ENCODE peak calls at places on chromosome 12, in four cellular contexts. J is SK-N-SH, Y is GM12878, S is H1. K is an unnamed sample.

GRCh38 chr12:110337912-110338710 is 57.1 kb downstream of the ATP2A2 start:
- DNase-seq in J (no peak), S (peak; percentile 23), Y (no peak), K (peak; percentile 3)

GRCh38 chr12:26028953-26029740 is 70.7 kb downstream of the RASSF8 start:
- DNase-seq in J (peak; percentile 52), S (no peak), Y (no peak), K (peak; percentile 28)

GRCh38 chr12:22229652-22230279 is 104.7 kb downstream of the ST8SIA1 start:
- DNase-seq in J (no peak), Y (no peak), S (no peak), K (no peak)

GRCh38 chr12:4296749-4297148 is 23.2 kb downstream of the CCND2 start:
- DNase-seq in Y (no peak), S (no peak), J (no peak), K (no peak)

GRCh38 chr12:51222461-51222860 is 4.6 kb upstream of the POU6F1 start:
- DNase-seq in J (no peak), S (no peak), Y (no peak), K (no peak)

GRCh38 chr12:24864796-24865125 is 84.1 kb downstream of the BCAT1 start:
- DNase-seq in J (peak; percentile 8), S (no peak), Y (no peak), K (no peak)

GRCh38 chr12:118727967-118728366 is 253.4 kb upstream of the SRRM4 start:
- DNase-seq in Y (no peak), S (no peak), J (peak; percentile 63), K (no peak)

GRCh38 chr12:52020539-52021336 is 14.0 kb downstream of the TAMALIN start:
- DNase-seq in Y (no peak), S (peak; percentile 86), J (peak; percentile 88), K (peak; percentile 79)

GRCh38 chr12:51809193-51809592 is 39.3 kb downstream of the FIGNL2 start:
- DNase-seq in Y (no peak), S (no peak), J (no peak), K (no peak)

GRCh38 chr12:94648578-94648977 is 1.8 kb downstream of the TMCC3 start:
- DNase-seq in S (no peak), Y (no peak), J (no peak), K (no peak)

GRCh38 chr12:4824415-4824814 is 85.3 kb upstream of the KCNA1 start:
- DNase-seq in S (no peak), Y (no peak), J (no peak), K (no peak)

GRCh38 chr12:59570134-59570533 is 25.7 kb upstream of the SLC16A7 start:
- DNase-seq in Y (no peak), S (no peak), J (no peak), K (no peak)

GRCh38 chr12:55142896-55143870 is 17.0 kb downstream of the OR9K2 start:
- DNase-seq in J (peak; percentile 18), S (peak; percentile 61), Y (no peak), K (peak; percentile 56)

GRCh38 chr12:120646044-120646443 is 5.6 kb downstream of the CABP1 start:
- DNase-seq in S (no peak), J (no peak), Y (no peak), K (no peak)

GRCh38 chr12:121550974-121551631 is 29.7 kb downstream of the KDM2B start:
- DNase-seq in J (no peak), S (no peak), Y (no peak), K (no peak)

GRCh38 chr12:39294712-39295111 is 148.2 kb downstream of the KIF21A start:
- DNase-seq in J (peak; percentile 36), S (no peak), Y (no peak), K (no peak)

GRCh38 chr12:68453876-68454275 is 121.7 kb upstream of the MDM1 start:
- DNase-seq in J (no peak), Y (no peak), S (no peak), K (no peak)

GRCh38 chr12:77377116-77377515 is 311.7 kb upstream of the E2F7 start:
- DNase-seq in S (no peak), J (no peak), Y (no peak), K (no peak)

GRCh38 chr12:54749191-54749818 is 101.1 kb upstream of the DCD start:
- DNase-seq in Y (peak; percentile 5), S (no peak), J (peak; percentile 23), K (peak; percentile 54)

GRCh38 chr12:121061831-121062230 is 22.8 kb upstream of the OASL start:
- DNase-seq in J (peak; percentile 51), Y (no peak), S (no peak), K (no peak)

GRCh38 chr12:66352197-66352596 is 49.9 kb downstream of the HELB start:
- DNase-seq in Y (no peak), J (peak; percentile 41), S (peak; percentile 77), K (no peak)

GRCh38 chr12:114479831-114480230 is 73.9 kb upstream of the TBX5 start:
- DNase-seq in Y (no peak), J (no peak), S (peak; percentile 73), K (no peak)
- TF ChIP-seq NRF1 in Y (no peak), J (no peak), S (no peak), K (no peak)

DNA sequence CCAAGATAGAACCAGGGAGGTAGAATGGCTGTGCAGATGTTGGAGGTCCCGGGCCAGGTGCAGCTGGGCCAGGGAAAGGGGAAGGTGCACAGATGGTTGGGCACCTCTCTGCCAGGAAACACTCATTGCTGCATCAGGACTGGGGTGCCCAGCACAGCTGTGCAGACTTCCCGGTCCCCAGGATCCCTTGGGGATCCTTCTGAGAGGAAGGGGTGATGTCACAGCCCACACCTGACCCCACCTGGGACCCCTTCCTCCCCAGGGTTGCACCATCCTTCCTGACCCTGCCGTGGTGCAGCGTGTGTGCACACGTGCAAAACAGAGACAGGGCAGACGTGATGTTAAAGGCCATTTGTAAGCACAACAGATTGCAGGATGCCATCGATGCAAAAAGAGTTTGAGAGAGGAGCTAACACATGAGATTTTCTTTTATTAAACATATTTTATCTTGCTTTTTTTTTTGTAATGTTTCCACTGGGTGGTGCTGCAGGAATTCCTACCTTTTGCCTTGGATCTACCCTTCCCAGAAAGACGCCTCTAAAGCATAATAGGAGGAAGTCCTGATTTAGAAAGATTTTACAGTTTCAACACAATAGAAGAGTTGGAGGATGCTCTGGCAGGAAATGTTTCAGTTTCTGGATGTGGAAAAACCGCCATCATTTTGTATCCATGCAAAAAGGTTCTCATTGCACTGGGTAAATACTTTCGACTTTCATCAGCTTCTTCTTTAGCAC is 14.8 kb downstream of the ELK3 start:
- DNase-seq in Y (no peak), S (no peak), J (no peak), K (no peak)
- TF ChIP-seq NRF1 in Y (no peak), S (no peak), J (no peak), K (no peak)

GRCh38 chr12:41055875-41056577 is 132.1 kb upstream of the PDZRN4 start:
- DNase-seq in J (no peak), S (no peak), Y (no peak), K (no peak)
- TF ChIP-seq NRF1 in J (no peak), S (no peak), Y (no peak), K (no peak)

DNA sequence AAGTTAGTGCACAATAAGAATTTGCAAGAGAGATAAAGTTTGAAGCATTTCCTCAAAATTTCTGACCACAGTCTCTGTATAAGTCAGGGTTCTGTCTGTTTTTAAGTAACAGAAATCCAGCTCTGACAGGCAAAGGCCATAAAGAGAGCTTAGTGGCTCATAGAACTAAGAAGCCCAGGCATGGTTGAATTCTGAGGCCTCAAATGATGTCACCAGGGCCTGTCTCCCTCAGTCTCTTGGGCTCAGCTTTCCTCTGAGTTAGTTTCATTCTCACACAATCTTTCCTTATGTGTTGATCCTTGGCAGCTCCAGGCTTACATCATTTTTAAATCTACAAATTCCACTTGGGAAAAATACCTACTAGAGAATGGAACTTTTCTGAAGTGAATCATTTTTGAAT is 173.4 kb upstream of the ATP2B1 start:
- DNase-seq in Y (peak; percentile 55), J (no peak), S (no peak), K (no peak)
- TF ChIP-seq NRF1 in Y (no peak), J (no peak), S (no peak), K (no peak)

GRCh38 chr12:47709277-47710048 is 3.6 kb upstream of the RPAP3 start:
- DNase-seq in S (no peak), Y (no peak), J (no peak), K (no peak)

GRCh38 chr12:47705571-47706425 is at the start of gene RPAP3:
- DNase-seq in S (peak; percentile 97), Y (peak; percentile 65), J (peak; percentile 95), K (peak; percentile 96)

GRCh38 chr12:47707355-47707754 is 1.5 kb upstream of the RPAP3 start:
- DNase-seq in S (no peak), Y (no peak), J (no peak), K (no peak)

GRCh38 chr12:47710283-47710682 is 4.5 kb upstream of the RPAP3 start:
- DNase-seq in S (no peak), Y (no peak), J (no peak), K (no peak)

DNA sequence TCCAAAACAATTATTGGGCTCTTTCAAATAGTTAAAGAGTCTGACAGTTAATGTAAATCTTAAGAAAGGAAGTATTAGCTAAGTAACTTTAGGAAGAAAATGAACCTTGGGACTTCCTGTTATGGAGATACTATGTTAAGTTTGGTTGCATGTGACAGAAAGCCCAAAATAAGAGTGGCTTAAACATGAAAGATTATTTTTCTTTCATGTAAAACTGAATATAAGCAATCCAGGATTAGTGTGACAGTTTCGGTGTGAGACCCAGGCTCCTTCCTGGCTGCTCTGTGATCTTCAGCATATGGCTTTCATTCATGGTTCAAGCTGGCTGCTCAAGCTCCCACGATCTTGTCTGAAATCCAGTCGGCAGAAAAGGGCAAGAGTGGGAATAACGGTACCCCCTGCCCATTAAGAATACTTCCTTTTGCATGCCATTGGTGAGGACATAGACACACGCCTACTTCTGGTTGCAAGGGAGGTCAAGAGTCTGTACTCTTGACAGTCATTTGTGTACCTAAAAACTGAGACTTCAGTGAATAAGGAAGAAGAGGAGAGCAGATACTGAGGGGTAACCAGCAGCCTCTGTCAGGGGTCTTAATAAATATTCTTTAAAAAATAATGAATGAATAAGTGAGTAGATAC is 2.2 kb upstream of the RPAP3 start:
- DNase-seq in J (no peak), Y (no peak), S (no peak), K (no peak)
- TF ChIP-seq NRF1 in J (no peak), Y (no peak), S (no peak), K (no peak)

GRCh38 chr12:127343941-127344340 is 923.0 kb upstream of the TMEM132C start:
- DNase-seq in Y (no peak), S (no peak), J (no peak), K (no peak)
- TF ChIP-seq NRF1 in Y (no peak), S (no peak), J (no peak), K (no peak)

GRCh38 chr12:103687262-103687661 is 100.2 kb downstream of the STAB2 start:
- DNase-seq in Y (no peak), S (no peak), J (no peak), K (no peak)
- TF ChIP-seq NRF1 in Y (no peak), S (no peak), J (no peak), K (no peak)

DNA sequence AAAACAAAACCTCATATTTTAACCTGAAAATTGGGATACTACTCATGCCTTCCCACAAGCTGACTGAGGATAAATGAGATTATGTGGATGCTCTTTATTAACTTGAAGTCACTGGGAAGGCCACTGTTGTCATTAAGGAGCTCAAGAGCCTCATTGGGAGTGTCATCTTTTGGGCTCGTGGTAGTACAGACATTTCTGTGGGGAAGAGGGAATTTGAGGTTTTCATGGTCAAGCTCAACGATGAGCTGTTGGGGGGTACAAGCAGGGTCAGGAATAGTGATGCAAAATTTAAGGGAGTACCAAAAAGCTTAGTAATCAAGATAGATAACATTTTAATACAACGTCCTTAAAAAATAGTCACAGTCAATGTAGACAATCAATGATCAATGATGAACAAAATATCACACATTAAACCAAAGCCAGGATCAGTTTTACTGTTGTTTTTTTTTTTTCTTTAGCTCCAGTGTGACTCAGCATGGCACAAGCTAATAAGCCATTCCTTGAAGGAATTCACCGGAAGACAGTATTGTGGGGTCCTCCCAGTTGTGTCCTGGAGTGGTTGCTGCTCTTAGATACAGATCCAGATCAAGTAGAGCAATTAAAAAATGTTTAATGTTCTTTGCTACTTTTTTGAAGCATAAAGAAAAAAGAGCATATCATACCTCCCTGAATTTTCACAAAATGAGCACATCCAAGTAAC is 130.9 kb downstream of the C12orf75 start:
- DNase-seq in Y (no peak), S (no peak), J (no peak), K (no peak)
- TF ChIP-seq NRF1 in Y (no peak), S (no peak), J (no peak), K (no peak)